ENCODE peak calls at places on chromosome 15, in four cellular contexts. O, F, Y and V are unnamed samples.

GRCh38 chr15:66212471-66212870 is 41.1 kb downstream of the MEGF11 start:
- DNase-seq in O (peak; percentile 72), F (peak; percentile 51), Y (no peak), V (no peak)

GRCh38 chr15:74723754-74724334 is 1.5 kb downstream of the CYP1A1 start:
- DNase-seq in O (no peak), F (no peak), Y (no peak), V (no peak)

GRCh38 chr15:71329509-71330260 is 214.4 kb downstream of the THSD4 start:
- DNase-seq in O (no peak), F (no peak), Y (no peak), V (peak; percentile 31)

GRCh38 chr15:91864669-91865068 is 11.2 kb downstream of the SLCO3A1 start:
- DNase-seq in O (no peak), F (no peak), Y (no peak), V (no peak)

GRCh38 chr15:28885630-28886430 is at the start of gene APBA2:
- DNase-seq in O (peak; percentile 73), F (no peak), Y (no peak), V (no peak)

GRCh38 chr15:62452016-62452415 is 286.9 kb upstream of the C2CD4B start:
- DNase-seq in O (no peak), F (no peak), Y (no peak), V (no peak)

GRCh38 chr15:37102315-37103021 is 2.1 kb upstream of the MEIS2 start:
- DNase-seq in O (peak; percentile 64), F (no peak), Y (no peak), V (no peak)

GRCh38 chr15:63466378-63467192 is 37.8 kb upstream of the USP3 start:
- DNase-seq in O (peak; percentile 35), F (no peak), Y (peak; percentile 63), V (no peak)

GRCh38 chr15:95247068-95247984 is 1016.0 kb downstream of the MCTP2 start:
- DNase-seq in O (no peak), F (no peak), Y (no peak), V (no peak)

GRCh38 chr15:27027229-27027628 is 56.2 kb downstream of the GABRG3 start:
- DNase-seq in O (no peak), F (no peak), Y (no peak), V (no peak)

GRCh38 chr15:88904808-88905327 is 8.3 kb downstream of the MFGE8 start:
- DNase-seq in O (peak; percentile 83), F (peak; percentile 90), Y (peak; percentile 47), V (peak; percentile 81)
- TF ChIP-seq CTCF in O (peak; percentile 99), F (peak; percentile 100), Y (peak; percentile 98), V (peak; percentile 100)

GRCh38 chr15:80570553-80570952 is 124.6 kb upstream of the ABHD17C start:
- DNase-seq in O (no peak), F (no peak), Y (no peak), V (no peak)
- TF ChIP-seq CTCF in O (no peak), F (no peak), Y (no peak), V (no peak)

DNA sequence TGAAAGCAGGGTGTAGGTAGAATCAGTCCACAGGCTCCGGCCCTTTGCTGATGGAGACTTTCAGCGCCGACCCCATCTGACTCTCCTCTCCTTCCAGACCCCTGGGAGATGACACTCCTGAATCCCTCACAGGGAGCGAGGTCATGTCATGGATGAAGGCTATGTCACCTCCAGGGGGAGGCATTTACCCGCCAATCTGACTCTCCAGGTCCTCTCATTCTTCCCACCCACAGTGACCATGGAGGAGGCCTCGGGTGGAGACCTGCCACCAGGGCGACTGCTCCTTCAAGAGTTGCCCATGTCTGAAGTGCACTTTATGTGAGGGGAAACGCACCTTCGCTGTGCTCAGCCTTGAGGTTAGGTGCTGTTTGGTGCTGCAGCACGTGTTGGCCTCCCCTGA is 112.7 kb downstream of the KLF13 start:
- DNase-seq in O (peak; percentile 40), F (no peak), Y (no peak), V (peak; percentile 56)
- TF ChIP-seq CTCF in O (peak; percentile 54), F (no peak), Y (peak; percentile 56), V (peak; percentile 39)

DNA sequence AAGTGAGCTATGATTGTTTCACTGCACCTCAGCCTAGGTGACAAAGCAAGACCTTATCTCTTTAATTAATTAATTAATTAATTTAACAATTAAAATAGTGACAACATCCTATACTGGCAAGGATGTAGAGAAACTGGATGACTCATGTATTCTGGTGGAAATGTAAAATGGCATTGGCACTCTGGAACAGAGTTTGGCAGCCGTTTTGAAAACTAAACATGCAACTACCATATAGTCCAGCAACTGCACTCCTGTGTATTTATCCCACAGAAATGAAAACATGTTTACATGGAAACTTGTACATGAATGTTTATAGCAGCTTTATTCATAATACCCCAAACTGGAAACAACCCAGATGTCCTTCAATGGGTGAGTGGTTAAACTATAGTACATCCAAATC is 56.6 kb downstream of the ANP32A start:
- DNase-seq in O (no peak), F (no peak), Y (no peak), V (no peak)
- TF ChIP-seq CTCF in O (no peak), F (no peak), Y (no peak), V (no peak)

GRCh38 chr15:77355321-77355720 is 64.6 kb downstream of the PEAK1 start:
- DNase-seq in O (no peak), F (no peak), Y (no peak), V (no peak)

GRCh38 chr15:77347197-77347596 is 72.7 kb downstream of the PEAK1 start:
- DNase-seq in O (no peak), F (no peak), Y (no peak), V (no peak)

GRCh38 chr15:77354064-77354463 is 65.8 kb downstream of the PEAK1 start:
- DNase-seq in O (no peak), F (no peak), Y (no peak), V (no peak)

GRCh38 chr15:77358545-77359240 is 61.2 kb downstream of the PEAK1 start:
- DNase-seq in O (no peak), F (no peak), Y (no peak), V (no peak)

DNA sequence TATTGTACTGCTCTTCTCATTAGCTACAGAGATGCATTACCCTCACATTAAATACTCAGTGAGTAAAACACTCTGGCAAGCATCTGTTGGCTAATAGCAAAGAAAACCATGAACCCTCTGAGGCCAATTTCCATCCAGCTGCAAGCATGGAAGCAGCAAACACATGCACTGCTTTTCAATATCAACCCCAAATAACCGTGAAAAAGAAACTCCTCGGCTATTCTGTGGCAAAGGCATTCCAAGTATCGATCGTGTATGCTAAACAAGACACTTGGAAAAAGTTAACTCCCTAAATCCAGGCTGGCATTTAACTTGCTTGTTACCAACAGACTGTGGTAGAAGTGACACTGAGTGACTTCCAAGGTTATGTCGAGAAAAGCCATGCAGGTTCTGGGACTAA is 67.0 kb downstream of the PEAK1 start:
- DNase-seq in O (no peak), F (no peak), Y (no peak), V (no peak)
- TF ChIP-seq CTCF in O (no peak), F (no peak), Y (no peak), V (no peak)

DNA sequence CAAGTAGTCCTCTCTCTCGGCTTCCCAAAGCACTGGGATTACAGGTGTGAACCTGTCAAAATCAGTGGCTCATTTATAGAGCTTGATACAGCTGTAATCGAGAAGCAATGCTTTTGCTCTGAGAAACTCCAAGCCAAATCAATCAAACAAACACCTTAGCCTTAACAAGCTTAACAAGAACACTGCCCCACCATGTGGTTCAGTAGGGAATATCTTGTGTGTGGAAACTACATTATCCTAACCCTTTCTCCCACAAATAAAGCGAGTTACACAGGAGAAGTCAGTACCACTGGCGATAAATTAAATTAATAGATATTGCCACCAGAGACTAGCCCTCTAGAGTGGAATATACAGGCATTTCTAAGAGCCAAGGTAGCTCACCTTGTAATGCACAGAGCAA is 13.9 kb downstream of the CDAN1 start:
- DNase-seq in O (no peak), F (no peak), Y (no peak), V (no peak)
- TF ChIP-seq CTCF in O (peak; percentile 40), F (no peak), Y (no peak), V (no peak)